ENCODE peak calls at places on chromosome 22, in six cellular contexts. T is ELR; L is coronary artery; N is activated T-helper 1 cell treated with anti-CD3 and anti-CD28 coated beads, Interleukin-12 subunit alpha, Interleukin-12 subunit beta, Interleukin-2, Interleukin-4 antibody, amounts not matched to agents 30 ng/mL and 10 ng/mL and 1 ng/mL, durations not matched to agents 14 hours and 24 hours and 36 hours; I is endothelial cell; R is stimulated activated CD4-positive, alpha-beta T cell treated with anti-CD3 and anti-CD28 coated beads, TNF-alpha, amount 100 ng/mL, for 48 hours. M is an unnamed sample.

GRCh38 chr22:37222440-37222971 is 10.2 kb upstream of the SSTR3 start:
- DNase-seq in T (no peak), R (no peak), I (no peak), L (no peak), N (peak), M (no peak)

GRCh38 chr22:21970037-21970799 is 12.4 kb downstream of the TOP3B start:
- DNase-seq in I (no peak), N (no peak), T (no peak), L (no peak), R (no peak), M (no peak)

GRCh38 chr22:48841881-48842582 is 985.6 kb downstream of the BRD1 start:
- DNase-seq in N (no peak), I (no peak), L (no peak), T (no peak), R (no peak), M (no peak)

GRCh38 chr22:49788492-49788891 is 39.2 kb downstream of the BRD1 start:
- DNase-seq in L (no peak), T (no peak), I (no peak), R (no peak), N (no peak), M (no peak)

GRCh38 chr22:25419247-25420113 is 145.0 kb upstream of the GRK3 start:
- DNase-seq in I (peak), T (no peak), L (no peak), N (no peak), R (no peak), M (no peak)

GRCh38 chr22:19182472-19183157 is 4.1 kb upstream of the SLC25A1 start:
- DNase-seq in N (no peak), I (no peak), T (no peak), L (no peak), R (no peak), M (no peak)

GRCh38 chr22:25478573-25478972 is 85.9 kb upstream of the GRK3 start:
- DNase-seq in I (no peak), T (no peak), L (no peak), N (no peak), R (no peak), M (no peak)

GRCh38 chr22:45284705-45285305 is at the start of gene UPK3A:
- DNase-seq in T (no peak), L (no peak), R (peak), I (peak), N (peak), M (peak)

GRCh38 chr22:23894710-23895598 is 771 bp downstream of the MIF start:
- DNase-seq in I (peak), N (peak), R (peak), L (no peak), T (peak), M (peak)

GRCh38 chr22:33792837-33793236 is 127.4 kb downstream of the LARGE1 start:
- DNase-seq in N (no peak), L (no peak), R (no peak), T (no peak), I (no peak), M (peak)

GRCh38 chr22:38867496-38868285 is 4.3 kb downstream of the CBX6 start:
- DNase-seq in R (no peak), I (no peak), T (no peak), L (peak), N (no peak), M (no peak)

GRCh38 chr22:31935961-31936635 is 8.2 kb upstream of the YWHAH start:
- DNase-seq in L (no peak), I (no peak), T (no peak), R (no peak), N (no peak), M (no peak)

GRCh38 chr22:30423296-30423958 is 2.1 kb upstream of the MTFP1 start:
- DNase-seq in I (peak), T (no peak), N (peak), L (no peak), R (peak), M (no peak)

GRCh38 chr22:47310601-47311000 is 548.2 kb downstream of the TBC1D22A start:
- DNase-seq in L (no peak), I (no peak), N (no peak), T (peak), R (no peak), M (no peak)

GRCh38 chr22:50250555-50251471 is at the start of gene HDAC10:
- DNase-seq in I (peak), L (no peak), N (peak), T (peak), R (peak), M (peak)

GRCh38 chr22:49929553-49929979 is 11.1 kb downstream of the CRELD2 start:
- DNase-seq in I (peak), T (peak), N (peak), R (peak), L (no peak), M (peak)

GRCh38 chr22:35313311-35314121 is 13.8 kb downstream of the TOM1 start:
- DNase-seq in T (peak), I (no peak), R (no peak), N (no peak), L (peak), M (no peak)

GRCh38 chr22:45237065-45237990 is 3.4 kb downstream of the KIAA0930 start:
- DNase-seq in R (no peak), L (no peak), T (no peak), I (no peak), N (no peak), M (peak)

GRCh38 chr22:29587938-29588699 is 7.2 kb upstream of the NIPSNAP1 start:
- DNase-seq in N (no peak), T (peak), R (no peak), I (no peak), L (no peak), M (no peak)

GRCh38 chr22:46652081-46652929 is 32.1 kb downstream of the GRAMD4 start:
- DNase-seq in N (no peak), I (no peak), R (no peak), L (no peak), T (no peak), M (peak)

GRCh38 chr22:46764140-46764680 is 1.8 kb downstream of the TBC1D22A start:
- DNase-seq in T (no peak), L (no peak), R (no peak), I (no peak), N (no peak), M (no peak)